ENCODE peak calls at places on chromosomes 7 and 10, in eight cellular contexts. One of them, this sample, is unnamed.

GRCh38 chr7:155585956-155586355 is 39.6 kb upstream of the CNPY1 start:
- DNase-seq in NB4: no peak
- DNase-seq in heart left ventricle: no peak
- DNase-seq in A549: no peak
- DNase-seq in prostate gland: no peak
- DNase-seq in stomach: no peak
- DNase-seq in gastrocnemius medialis: no peak
- DNase-seq in transverse colon: no peak
- DNase-seq in this sample: no peak

GRCh38 chr7:90994601-90995000 is 269.6 kb upstream of the FZD1 start:
- DNase-seq in NB4: peak
- DNase-seq in heart left ventricle: no peak
- DNase-seq in A549: no peak
- DNase-seq in prostate gland: no peak
- DNase-seq in stomach: no peak
- DNase-seq in gastrocnemius medialis: no peak
- DNase-seq in transverse colon: no peak
- DNase-seq in this sample: no peak

GRCh38 chr10:118840071-118840775 is 85.5 kb upstream of the CACUL1 start:
- DNase-seq in NB4: peak
- DNase-seq in heart left ventricle: no peak
- DNase-seq in A549: no peak
- DNase-seq in prostate gland: no peak
- DNase-seq in stomach: no peak
- DNase-seq in gastrocnemius medialis: no peak
- DNase-seq in transverse colon: peak
- DNase-seq in this sample: no peak

GRCh38 chr10:132811891-132812481 is 26.0 kb upstream of the NKX6-2 start:
- DNase-seq in NB4: no peak
- DNase-seq in heart left ventricle: peak
- DNase-seq in A549: no peak
- DNase-seq in prostate gland: no peak
- DNase-seq in stomach: peak
- DNase-seq in gastrocnemius medialis: no peak
- DNase-seq in transverse colon: peak
- DNase-seq in this sample: no peak

GRCh38 chr7:155973451-155973997 is 161.3 kb upstream of the SHH start:
- DNase-seq in NB4: no peak
- DNase-seq in heart left ventricle: no peak
- DNase-seq in A549: no peak
- DNase-seq in prostate gland: no peak
- DNase-seq in stomach: no peak
- DNase-seq in gastrocnemius medialis: no peak
- DNase-seq in transverse colon: no peak
- DNase-seq in this sample: no peak

GRCh38 chr10:10915215-10915614 is 102.5 kb upstream of the CELF2 start:
- DNase-seq in NB4: no peak
- DNase-seq in heart left ventricle: no peak
- DNase-seq in A549: no peak
- DNase-seq in prostate gland: no peak
- DNase-seq in stomach: no peak
- DNase-seq in gastrocnemius medialis: no peak
- DNase-seq in transverse colon: no peak
- DNase-seq in this sample: no peak

GRCh38 chr7:155913719-155914118 is 101.5 kb upstream of the SHH start:
- DNase-seq in NB4: no peak
- DNase-seq in heart left ventricle: no peak
- DNase-seq in A549: no peak
- DNase-seq in prostate gland: no peak
- DNase-seq in stomach: no peak
- DNase-seq in gastrocnemius medialis: no peak
- DNase-seq in transverse colon: no peak
- DNase-seq in this sample: no peak

GRCh38 chr10:6108631-6109443 is 20.0 kb downstream of the RBM17 start:
- DNase-seq in NB4: peak
- DNase-seq in heart left ventricle: no peak
- DNase-seq in A549: peak
- DNase-seq in prostate gland: no peak
- DNase-seq in stomach: no peak
- DNase-seq in gastrocnemius medialis: no peak
- DNase-seq in transverse colon: no peak
- DNase-seq in this sample: no peak

GRCh38 chr7:142776206-142776844 is 5.6 kb downstream of the PRSS2 start:
- DNase-seq in NB4: no peak
- DNase-seq in heart left ventricle: no peak
- DNase-seq in A549: no peak
- DNase-seq in prostate gland: no peak
- DNase-seq in stomach: no peak
- DNase-seq in gastrocnemius medialis: no peak
- DNase-seq in transverse colon: no peak
- DNase-seq in this sample: no peak

GRCh38 chr10:86538547-86538946 is 17.0 kb upstream of the WAPL start:
- DNase-seq in NB4: no peak
- DNase-seq in heart left ventricle: no peak
- DNase-seq in A549: no peak
- DNase-seq in prostate gland: no peak
- DNase-seq in stomach: no peak
- DNase-seq in gastrocnemius medialis: no peak
- DNase-seq in transverse colon: peak
- DNase-seq in this sample: no peak

GRCh38 chr10:86533328-86533727 is 11.7 kb upstream of the WAPL start:
- DNase-seq in NB4: no peak
- DNase-seq in heart left ventricle: peak
- DNase-seq in A549: no peak
- DNase-seq in prostate gland: no peak
- DNase-seq in stomach: no peak
- DNase-seq in gastrocnemius medialis: peak
- DNase-seq in transverse colon: no peak
- DNase-seq in this sample: no peak

GRCh38 chr10:86536294-86536861 is 14.8 kb upstream of the WAPL start:
- DNase-seq in NB4: no peak
- DNase-seq in heart left ventricle: no peak
- DNase-seq in A549: no peak
- DNase-seq in prostate gland: no peak
- DNase-seq in stomach: no peak
- DNase-seq in gastrocnemius medialis: no peak
- DNase-seq in transverse colon: peak
- DNase-seq in this sample: no peak

GRCh38 chr10:86535057-86535882 is 13.7 kb upstream of the WAPL start:
- DNase-seq in NB4: no peak
- DNase-seq in heart left ventricle: peak
- DNase-seq in A549: peak
- DNase-seq in prostate gland: peak
- DNase-seq in stomach: peak
- DNase-seq in gastrocnemius medialis: peak
- DNase-seq in transverse colon: peak
- DNase-seq in this sample: peak
- TF ChIP-seq POLR2A in NB4: no peak
- TF ChIP-seq POLR2A in heart left ventricle: no peak
- TF ChIP-seq POLR2A in A549: peak
- TF ChIP-seq POLR2A in prostate gland: no peak
- TF ChIP-seq POLR2A in stomach: no peak
- TF ChIP-seq POLR2A in gastrocnemius medialis: peak
- TF ChIP-seq POLR2A in transverse colon: peak
- TF ChIP-seq POLR2A in this sample: no peak

GRCh38 chr7:158454631-158455030 is 133.0 kb downstream of the PTPRN2 start:
- DNase-seq in NB4: no peak
- DNase-seq in heart left ventricle: no peak
- DNase-seq in A549: no peak
- DNase-seq in prostate gland: no peak
- DNase-seq in stomach: no peak
- DNase-seq in gastrocnemius medialis: no peak
- DNase-seq in transverse colon: no peak
- DNase-seq in this sample: no peak
- TF ChIP-seq POLR2A in NB4: no peak
- TF ChIP-seq POLR2A in heart left ventricle: no peak
- TF ChIP-seq POLR2A in A549: no peak
- TF ChIP-seq POLR2A in prostate gland: no peak
- TF ChIP-seq POLR2A in stomach: no peak
- TF ChIP-seq POLR2A in gastrocnemius medialis: no peak
- TF ChIP-seq POLR2A in transverse colon: no peak
- TF ChIP-seq POLR2A in this sample: no peak

GRCh38 chr7:27873006-27873295 is 133.0 kb downstream of the TAX1BP1 start:
- DNase-seq in NB4: no peak
- DNase-seq in heart left ventricle: no peak
- DNase-seq in A549: no peak
- DNase-seq in prostate gland: no peak
- DNase-seq in stomach: no peak
- DNase-seq in gastrocnemius medialis: no peak
- DNase-seq in transverse colon: no peak
- DNase-seq in this sample: no peak

GRCh38 chr7:27872281-27873005 is 132.5 kb downstream of the TAX1BP1 start:
- DNase-seq in NB4: no peak
- DNase-seq in heart left ventricle: no peak
- DNase-seq in A549: no peak
- DNase-seq in prostate gland: no peak
- DNase-seq in stomach: no peak
- DNase-seq in gastrocnemius medialis: no peak
- DNase-seq in transverse colon: no peak
- DNase-seq in this sample: no peak

GRCh38 chr7:27871086-27871485 is 131.1 kb downstream of the TAX1BP1 start:
- DNase-seq in NB4: no peak
- DNase-seq in heart left ventricle: no peak
- DNase-seq in A549: no peak
- DNase-seq in prostate gland: no peak
- DNase-seq in stomach: no peak
- DNase-seq in gastrocnemius medialis: no peak
- DNase-seq in transverse colon: no peak
- DNase-seq in this sample: no peak

GRCh38 chr7:27875832-27876231 is 135.9 kb downstream of the TAX1BP1 start:
- DNase-seq in NB4: no peak
- DNase-seq in heart left ventricle: no peak
- DNase-seq in A549: no peak
- DNase-seq in prostate gland: no peak
- DNase-seq in stomach: no peak
- DNase-seq in gastrocnemius medialis: no peak
- DNase-seq in transverse colon: no peak
- DNase-seq in this sample: no peak

GRCh38 chr7:27873981-27874957 is 134.3 kb downstream of the TAX1BP1 start:
- DNase-seq in NB4: no peak
- DNase-seq in heart left ventricle: peak
- DNase-seq in A549: no peak
- DNase-seq in prostate gland: no peak
- DNase-seq in stomach: peak
- DNase-seq in gastrocnemius medialis: no peak
- DNase-seq in transverse colon: peak
- DNase-seq in this sample: peak
- TF ChIP-seq POLR2A in NB4: no peak
- TF ChIP-seq POLR2A in heart left ventricle: no peak
- TF ChIP-seq POLR2A in A549: no peak
- TF ChIP-seq POLR2A in prostate gland: no peak
- TF ChIP-seq POLR2A in stomach: no peak
- TF ChIP-seq POLR2A in gastrocnemius medialis: no peak
- TF ChIP-seq POLR2A in transverse colon: no peak
- TF ChIP-seq POLR2A in this sample: no peak

GRCh38 chr10:29110172-29110571 is 178.7 kb upstream of the LYZL1 start:
- DNase-seq in NB4: no peak
- DNase-seq in heart left ventricle: no peak
- DNase-seq in A549: no peak
- DNase-seq in prostate gland: no peak
- DNase-seq in stomach: no peak
- DNase-seq in gastrocnemius medialis: no peak
- DNase-seq in transverse colon: no peak
- DNase-seq in this sample: no peak
- TF ChIP-seq POLR2A in NB4: no peak
- TF ChIP-seq POLR2A in heart left ventricle: no peak
- TF ChIP-seq POLR2A in A549: no peak
- TF ChIP-seq POLR2A in prostate gland: no peak
- TF ChIP-seq POLR2A in stomach: no peak
- TF ChIP-seq POLR2A in gastrocnemius medialis: no peak
- TF ChIP-seq POLR2A in transverse colon: no peak
- TF ChIP-seq POLR2A in this sample: no peak

GRCh38 chr7:80918909-80919721 is at the start of gene SEMA3C:
- DNase-seq in NB4: peak
- DNase-seq in heart left ventricle: peak
- DNase-seq in A549: peak
- DNase-seq in prostate gland: peak
- DNase-seq in stomach: peak
- DNase-seq in gastrocnemius medialis: peak
- DNase-seq in transverse colon: peak
- DNase-seq in this sample: peak
- TF ChIP-seq POLR2A in NB4: no peak
- TF ChIP-seq POLR2A in heart left ventricle: no peak
- TF ChIP-seq POLR2A in A549: peak
- TF ChIP-seq POLR2A in prostate gland: peak
- TF ChIP-seq POLR2A in stomach: no peak
- TF ChIP-seq POLR2A in gastrocnemius medialis: peak
- TF ChIP-seq POLR2A in transverse colon: peak
- TF ChIP-seq POLR2A in this sample: peak

GRCh38 chr10:74176380-74177139 is 25.5 kb downstream of the ADK start:
- DNase-seq in NB4: peak
- DNase-seq in heart left ventricle: peak
- DNase-seq in A549: peak
- DNase-seq in prostate gland: peak
- DNase-seq in stomach: peak
- DNase-seq in gastrocnemius medialis: peak
- DNase-seq in transverse colon: peak
- DNase-seq in this sample: peak
- TF ChIP-seq POLR2A in NB4: peak
- TF ChIP-seq POLR2A in heart left ventricle: no peak
- TF ChIP-seq POLR2A in A549: peak
- TF ChIP-seq POLR2A in prostate gland: peak
- TF ChIP-seq POLR2A in stomach: no peak
- TF ChIP-seq POLR2A in gastrocnemius medialis: peak
- TF ChIP-seq POLR2A in transverse colon: peak
- TF ChIP-seq POLR2A in this sample: peak

GRCh38 chr7:18900236-18900635 is 217.2 kb downstream of the TWIST1 start:
- DNase-seq in NB4: no peak
- DNase-seq in heart left ventricle: no peak
- DNase-seq in A549: no peak
- DNase-seq in prostate gland: no peak
- DNase-seq in stomach: no peak
- DNase-seq in gastrocnemius medialis: no peak
- DNase-seq in transverse colon: no peak
- DNase-seq in this sample: no peak
- TF ChIP-seq POLR2A in NB4: no peak
- TF ChIP-seq POLR2A in heart left ventricle: no peak
- TF ChIP-seq POLR2A in A549: no peak
- TF ChIP-seq POLR2A in prostate gland: no peak
- TF ChIP-seq POLR2A in stomach: no peak
- TF ChIP-seq POLR2A in gastrocnemius medialis: no peak
- TF ChIP-seq POLR2A in transverse colon: no peak
- TF ChIP-seq POLR2A in this sample: no peak

GRCh38 chr7:70704921-70705346 is 427.0 kb upstream of the GALNT17 start:
- DNase-seq in NB4: no peak
- DNase-seq in heart left ventricle: no peak
- DNase-seq in A549: no peak
- DNase-seq in prostate gland: no peak
- DNase-seq in stomach: no peak
- DNase-seq in gastrocnemius medialis: no peak
- DNase-seq in transverse colon: no peak
- DNase-seq in this sample: no peak
- TF ChIP-seq POLR2A in NB4: no peak
- TF ChIP-seq POLR2A in heart left ventricle: no peak
- TF ChIP-seq POLR2A in A549: no peak
- TF ChIP-seq POLR2A in prostate gland: no peak
- TF ChIP-seq POLR2A in stomach: no peak
- TF ChIP-seq POLR2A in gastrocnemius medialis: no peak
- TF ChIP-seq POLR2A in transverse colon: no peak
- TF ChIP-seq POLR2A in this sample: no peak

This sample was measured in uterus.